ENCODE peak calls at places on chromosome 1, in six cellular contexts. R is PC-9, K is fibroblast of pulmonary artery, U is left ventricle myocardium inferior, X is fibroblast of mammary gland, M is transverse colon. L is an unnamed sample.

GRCh38 chr1:53257454-53258081 is 19.2 kb upstream of the MAGOH start:
- DNase-seq in R (no peak), K (no peak), U (no peak), X (no peak), M (no peak), L (no peak)

GRCh38 chr1:230702934-230703678 is 10.8 kb downstream of the AGT start:
- DNase-seq in R (peak), K (no peak), U (no peak), X (no peak), M (no peak), L (no peak)

GRCh38 chr1:192630521-192631287 is 5.2 kb upstream of the RGS13 start:
- DNase-seq in R (no peak), K (no peak), U (no peak), X (no peak), M (no peak), L (no peak)

GRCh38 chr1:87208936-87209335 is 119.7 kb upstream of the LMO4 start:
- DNase-seq in R (no peak), K (peak), U (no peak), X (no peak), M (no peak), L (no peak)

GRCh38 chr1:2088434-2088833 is 38.2 kb downstream of the PRKCZ start:
- DNase-seq in R (no peak), K (peak), U (no peak), X (peak), M (peak), L (no peak)

GRCh38 chr1:25702101-25702775 is 85.6 kb downstream of the MAN1C1 start:
- DNase-seq in R (no peak), K (no peak), U (no peak), X (no peak), M (no peak), L (no peak)

GRCh38 chr1:10398278-10398733 is 558 bp upstream of the PGD start:
- DNase-seq in R (no peak), K (no peak), U (no peak), X (peak), M (no peak), L (no peak)

GRCh38 chr1:12434174-12434573 is 183.8 kb downstream of the DHRS3 start:
- DNase-seq in R (no peak), K (peak), U (no peak), X (peak), M (peak), L (no peak)

GRCh38 chr1:210857724-210858123 is 276.2 kb downstream of the KCNH1 start:
- DNase-seq in R (no peak), K (no peak), U (no peak), X (no peak), M (no peak), L (no peak)

GRCh38 chr1:197787056-197787455 is 11.8 kb upstream of the DENND1B start:
- DNase-seq in R (peak), K (no peak), U (no peak), X (peak), M (no peak), L (no peak)

GRCh38 chr1:80656011-80656627 is 1144.6 kb upstream of the ADGRL2 start:
- DNase-seq in R (no peak), K (peak), U (no peak), X (peak), M (no peak), L (no peak)

GRCh38 chr1:30757196-30757949 is at the start of gene LAPTM5:
- DNase-seq in R (no peak), K (peak), U (peak), X (peak), M (peak), L (no peak)

GRCh38 chr1:180026556-180026955 is 71.9 kb downstream of the CEP350 start:
- DNase-seq in R (no peak), K (peak), U (no peak), X (peak), M (no peak), L (no peak)

GRCh38 chr1:165717918-165718515 is 19.7 kb upstream of the ALDH9A1 start:
- DNase-seq in R (peak), K (peak), U (no peak), X (peak), M (peak), L (no peak)

GRCh38 chr1:24913616-24914225 is 16.4 kb downstream of the RUNX3 start:
- DNase-seq in R (no peak), K (no peak), U (no peak), X (no peak), M (no peak), L (no peak)

GRCh38 chr1:42747125-42747524 is 7.1 kb upstream of the CLDN19 start:
- DNase-seq in R (no peak), K (peak), U (peak), X (peak), M (peak), L (no peak)

GRCh38 chr1:83632906-83633305 is 366.0 kb downstream of the TTLL7 start:
- DNase-seq in R (no peak), K (no peak), U (no peak), X (no peak), M (no peak), L (no peak)

GRCh38 chr1:227734546-227734857 is 600 bp downstream of the JMJD4 start:
- DNase-seq in R (no peak), K (no peak), U (no peak), X (no peak), M (no peak), L (no peak)

GRCh38 chr1:19824541-19824940 is 9.5 kb upstream of the RNF186 start:
- DNase-seq in R (no peak), K (no peak), U (no peak), X (peak), M (no peak), L (no peak)

GRCh38 chr1:210413951-210414350 is 85.2 kb downstream of the HHAT start:
- DNase-seq in R (no peak), K (no peak), U (no peak), X (no peak), M (no peak), L (no peak)

GRCh38 chr1:15345711-15346355 is 63.9 kb upstream of the EFHD2 start:
- DNase-seq in R (peak), K (no peak), U (peak), X (no peak), M (peak), L (no peak)

GRCh38 chr1:187032982-187033705 is 204.4 kb downstream of the PLA2G4A start:
- DNase-seq in R (no peak), K (peak), U (no peak), X (peak), M (no peak), L (no peak)

GRCh38 chr1:85259866-85260345 is 444 bp upstream of the C1orf52 start:
- DNase-seq in R (no peak), K (peak), U (no peak), X (peak), M (no peak), L (no peak)
- TF ChIP-seq CTCF in R (peak), K (no peak), U (peak), X (no peak), M (peak), L (no peak)

DNA sequence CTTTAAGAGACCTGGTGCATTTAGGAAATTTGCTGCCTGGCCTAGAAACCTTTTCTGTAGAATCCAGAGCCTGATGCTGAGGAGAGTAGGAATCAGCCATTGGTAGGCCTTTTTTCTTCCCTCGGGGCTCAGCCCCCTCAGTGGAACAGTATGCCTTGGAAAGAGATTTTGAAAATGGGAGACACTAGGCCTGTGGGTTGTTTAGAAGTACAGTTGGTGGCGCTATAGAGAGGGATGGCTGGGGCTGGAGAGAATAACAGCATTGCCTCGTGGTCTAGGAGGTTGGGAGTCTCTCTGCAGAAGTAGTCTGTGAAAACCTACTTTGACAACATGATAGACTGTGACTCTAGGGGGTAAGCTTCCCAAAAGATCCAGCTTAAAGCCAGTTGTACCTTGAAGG is 8.2 kb downstream of the KIF2C start:
- DNase-seq in R (no peak), K (no peak), U (no peak), X (no peak), M (no peak), L (no peak)
- TF ChIP-seq CTCF in R (no peak), K (no peak), U (no peak), X (peak), M (no peak), L (no peak)

GRCh38 chr1:177779325-177779965 is 190.4 kb downstream of the SEC16B start:
- DNase-seq in R (no peak), K (no peak), U (no peak), X (no peak), M (no peak), L (no peak)
- TF ChIP-seq CTCF in R (no peak), K (no peak), U (no peak), X (no peak), M (no peak), L (no peak)

GRCh38 chr1:29315876-29316275 is 79.6 kb downstream of the PTPRU start:
- DNase-seq in R (no peak), K (no peak), U (no peak), X (no peak), M (no peak), L (no peak)

GRCh38 chr1:29311352-29312030 is 75.2 kb downstream of the PTPRU start:
- DNase-seq in R (no peak), K (no peak), U (no peak), X (no peak), M (no peak), L (no peak)

GRCh38 chr1:29315262-29315661 is 78.9 kb downstream of the PTPRU start:
- DNase-seq in R (no peak), K (no peak), U (no peak), X (no peak), M (no peak), L (no peak)

GRCh38 chr1:29310616-29311180 is 74.4 kb downstream of the PTPRU start:
- DNase-seq in R (no peak), K (no peak), U (no peak), X (no peak), M (no peak), L (no peak)

DNA sequence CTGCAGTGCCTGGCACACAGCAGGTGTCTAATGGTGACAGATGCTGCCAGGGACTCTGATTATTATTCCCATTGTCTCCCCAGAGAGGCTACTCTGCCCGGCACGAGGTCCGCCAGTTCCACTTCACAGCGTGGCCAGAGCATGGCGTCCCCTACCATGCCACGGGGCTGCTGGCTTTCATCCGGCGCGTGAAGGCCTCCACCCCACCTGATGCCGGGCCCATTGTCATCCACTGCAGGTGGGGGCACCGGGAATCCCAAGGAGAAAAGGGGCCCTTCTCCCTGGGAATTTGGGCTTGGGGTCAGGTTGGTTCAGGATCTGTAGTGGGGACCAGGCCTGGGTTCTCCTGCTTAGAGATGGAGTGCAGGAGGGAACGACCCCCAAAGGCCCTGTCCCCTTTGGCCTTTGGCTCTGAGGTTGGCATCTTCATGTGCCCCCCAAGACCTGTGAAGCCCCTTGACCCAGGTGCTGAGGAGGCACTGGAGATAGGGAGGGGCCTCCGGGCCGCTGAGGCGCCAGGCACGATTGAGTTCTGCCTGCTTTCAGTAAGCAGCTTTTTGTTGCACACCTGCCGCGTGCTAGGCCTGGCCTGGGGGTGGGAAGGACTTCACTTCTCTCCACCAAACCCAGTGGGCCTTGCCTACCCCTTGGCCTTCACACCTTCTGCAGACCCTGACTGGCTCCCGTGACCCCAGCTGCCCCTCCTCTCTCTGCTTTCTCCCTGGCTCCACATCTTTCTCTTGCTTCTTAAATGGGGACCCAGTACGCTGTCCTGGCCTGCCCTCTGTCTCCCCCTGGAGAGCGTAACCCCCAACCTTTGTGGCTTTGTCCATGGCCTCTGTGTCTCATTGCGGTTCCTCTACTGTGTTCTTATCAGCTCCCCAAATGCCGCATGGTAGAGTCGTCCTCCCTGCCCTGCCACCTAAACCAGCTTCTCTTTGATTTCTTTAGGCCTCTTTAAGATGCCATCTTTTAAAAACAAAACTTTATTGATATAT is 76.4 kb downstream of the PTPRU start:
- DNase-seq in R (no peak), K (no peak), U (no peak), X (no peak), M (no peak), L (no peak)
- TF ChIP-seq CTCF in R (no peak), K (no peak), U (no peak), X (no peak), M (no peak), L (no peak)

DNA sequence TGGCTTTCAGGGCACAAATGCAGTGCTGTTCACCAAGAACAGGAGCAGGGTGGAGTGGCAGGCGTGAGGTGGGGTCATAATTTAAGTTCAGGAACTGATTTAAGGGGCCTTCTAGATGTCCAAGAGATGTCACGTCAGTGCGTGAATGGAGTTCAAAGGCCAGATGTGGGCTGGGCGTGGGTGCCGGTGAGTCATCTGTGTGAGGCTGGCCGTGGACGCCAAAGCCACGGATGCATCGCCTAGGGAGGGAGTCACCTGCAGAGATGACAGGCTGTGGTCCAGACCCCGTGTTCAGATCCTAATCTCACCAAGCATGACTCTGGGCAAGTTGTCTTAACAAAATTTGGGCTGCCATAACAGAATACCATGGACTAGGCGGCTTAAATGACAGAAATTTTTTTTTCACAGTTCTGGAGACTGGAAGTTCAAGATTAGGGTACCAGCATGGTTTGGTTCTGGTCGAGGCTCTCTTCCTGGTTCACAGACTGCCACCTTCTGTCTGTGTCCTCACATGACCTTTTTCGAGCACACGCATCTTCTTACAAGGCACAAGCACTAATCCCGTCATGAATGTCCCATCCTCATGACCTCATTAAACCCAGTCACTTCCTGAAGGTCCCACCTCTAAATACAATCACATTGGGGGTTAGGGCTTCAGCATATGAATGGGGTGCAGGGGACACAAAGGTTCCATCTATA is 109.6 kb downstream of the PRDM2 start:
- DNase-seq in R (no peak), K (no peak), U (no peak), X (peak), M (no peak), L (no peak)
- TF ChIP-seq CTCF in R (no peak), K (no peak), U (no peak), X (no peak), M (no peak), L (no peak)

DNA sequence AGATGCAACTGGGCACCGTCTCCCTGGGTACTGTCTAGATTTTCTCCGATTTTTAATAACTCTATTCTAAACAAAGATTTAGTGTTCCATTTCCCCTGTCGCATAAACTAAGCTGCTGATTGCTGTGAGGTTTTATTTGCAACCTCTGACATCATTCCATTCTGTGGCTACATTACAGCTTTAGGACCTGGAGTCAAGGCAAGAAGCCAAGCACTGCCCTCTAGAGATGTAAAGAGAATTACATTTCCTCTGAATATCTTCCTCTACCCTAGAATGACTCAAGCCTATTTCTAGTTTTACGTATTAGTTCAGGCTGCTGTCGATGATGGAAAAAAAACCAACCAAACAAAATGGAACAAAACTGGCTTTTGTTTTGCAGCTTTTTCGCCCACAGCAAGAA is 130.2 kb upstream of the MAP1LC3C start:
- DNase-seq in R (no peak), K (no peak), U (no peak), X (peak), M (no peak), L (no peak)
- TF ChIP-seq CTCF in R (peak), K (no peak), U (no peak), X (peak), M (no peak), L (peak)